ENCODE peak calls at places on chromosome 12, in four cellular contexts. P is IMR-90, Q is cardiac fibroblast, X is fibroblast of mammary gland. A is an unnamed sample.

GRCh38 chr12:3718100-3718499 is 34.8 kb downstream of the CRACR2A start:
- DNase-seq in P (no peak), Q (no peak), X (no peak), A (peak)

GRCh38 chr12:98465505-98465904 is 49.9 kb upstream of the TMPO start:
- DNase-seq in P (no peak), Q (no peak), X (no peak), A (no peak)

GRCh38 chr12:85350356-85350755 is 70.3 kb downstream of the ALX1 start:
- DNase-seq in P (no peak), Q (no peak), X (no peak), A (no peak)

GRCh38 chr12:113108308-113108707 is 27.3 kb downstream of the RASAL1 start:
- DNase-seq in P (no peak), Q (no peak), X (no peak), A (no peak)

GRCh38 chr12:94596596-94596995 is 53.8 kb downstream of the TMCC3 start:
- DNase-seq in P (peak), Q (no peak), X (peak), A (no peak)

GRCh38 chr12:47080725-47081502 is 1.2 kb upstream of the AMIGO2 start:
- DNase-seq in P (peak), Q (peak), X (peak), A (peak)

GRCh38 chr12:124470139-124470538 is 97.3 kb downstream of the NCOR2 start:
- DNase-seq in P (no peak), Q (no peak), X (no peak), A (no peak)

GRCh38 chr12:4763549-4763948 is 43.3 kb downstream of the GALNT8 start:
- DNase-seq in P (peak), Q (no peak), X (peak), A (no peak)

GRCh38 chr12:27185234-27186045 is 58.6 kb upstream of the STK38L start:
- DNase-seq in P (peak), Q (peak), X (peak), A (no peak)

GRCh38 chr12:49461221-49461620 is 77.6 kb upstream of the KCNH3 start:
- DNase-seq in P (no peak), Q (no peak), X (no peak), A (no peak)

GRCh38 chr12:54723653-54724256 is 75.6 kb upstream of the DCD start:
- DNase-seq in P (peak), Q (peak), X (peak), A (no peak)

GRCh38 chr12:6827982-6828670 is at the start of gene P3H3:
- DNase-seq in P (peak), Q (peak), X (peak), A (no peak)

GRCh38 chr12:132125736-132126135 is 18.4 kb downstream of the DDX51 start:
- DNase-seq in P (no peak), Q (no peak), X (no peak), A (no peak)

GRCh38 chr12:50333441-50333840 is 50.1 kb upstream of the LIMA1 start:
- DNase-seq in P (no peak), Q (no peak), X (no peak), A (no peak)

GRCh38 chr12:50505386-50505827 is 622 bp downstream of the DIP2B start:
- DNase-seq in P (no peak), Q (peak), X (peak), A (no peak)

GRCh38 chr12:64318605-64319004 is 72.0 kb downstream of the C12orf56 start:
- DNase-seq in P (peak), Q (peak), X (peak), A (no peak)

GRCh38 chr12:52637299-52637698 is 14.7 kb downstream of the KRT2 start:
- DNase-seq in P (no peak), Q (no peak), X (no peak), A (no peak)

GRCh38 chr12:24960222-24960855 is 11.4 kb upstream of the BCAT1 start:
- DNase-seq in P (peak), Q (peak), X (peak), A (no peak)

GRCh38 chr12:117476341-117476740 is 114.9 kb upstream of the NOS1 start:
- DNase-seq in P (no peak), Q (no peak), X (no peak), A (no peak)

GRCh38 chr12:44247588-44247987 is 411.7 kb downstream of the TMEM117 start:
- DNase-seq in P (no peak), Q (no peak), X (no peak), A (no peak)

GRCh38 chr12:114480309-114481199 is 74.6 kb upstream of the TBX5 start:
- DNase-seq in P (peak), Q (peak), X (peak), A (no peak)

GRCh38 chr12:107670999-107671643 is 14.5 kb upstream of the PWP1 start:
- DNase-seq in P (peak), Q (peak), X (peak), A (no peak)

GRCh38 chr12:104175726-104176247 is 37.8 kb upstream of the NFYB start:
- DNase-seq in P (no peak), Q (no peak), X (no peak), A (no peak)

GRCh38 chr12:104181313-104181712 is 34.3 kb upstream of the TXNRD1 start:
- DNase-seq in P (peak), Q (peak), X (peak), A (no peak)

GRCh38 chr12:104177336-104177662 is 38.3 kb upstream of the TXNRD1 start:
- DNase-seq in P (no peak), Q (no peak), X (no peak), A (no peak)

GRCh38 chr12:104180389-104180788 is 35.2 kb upstream of the TXNRD1 start:
- DNase-seq in P (no peak), Q (no peak), X (no peak), A (no peak)

DNA sequence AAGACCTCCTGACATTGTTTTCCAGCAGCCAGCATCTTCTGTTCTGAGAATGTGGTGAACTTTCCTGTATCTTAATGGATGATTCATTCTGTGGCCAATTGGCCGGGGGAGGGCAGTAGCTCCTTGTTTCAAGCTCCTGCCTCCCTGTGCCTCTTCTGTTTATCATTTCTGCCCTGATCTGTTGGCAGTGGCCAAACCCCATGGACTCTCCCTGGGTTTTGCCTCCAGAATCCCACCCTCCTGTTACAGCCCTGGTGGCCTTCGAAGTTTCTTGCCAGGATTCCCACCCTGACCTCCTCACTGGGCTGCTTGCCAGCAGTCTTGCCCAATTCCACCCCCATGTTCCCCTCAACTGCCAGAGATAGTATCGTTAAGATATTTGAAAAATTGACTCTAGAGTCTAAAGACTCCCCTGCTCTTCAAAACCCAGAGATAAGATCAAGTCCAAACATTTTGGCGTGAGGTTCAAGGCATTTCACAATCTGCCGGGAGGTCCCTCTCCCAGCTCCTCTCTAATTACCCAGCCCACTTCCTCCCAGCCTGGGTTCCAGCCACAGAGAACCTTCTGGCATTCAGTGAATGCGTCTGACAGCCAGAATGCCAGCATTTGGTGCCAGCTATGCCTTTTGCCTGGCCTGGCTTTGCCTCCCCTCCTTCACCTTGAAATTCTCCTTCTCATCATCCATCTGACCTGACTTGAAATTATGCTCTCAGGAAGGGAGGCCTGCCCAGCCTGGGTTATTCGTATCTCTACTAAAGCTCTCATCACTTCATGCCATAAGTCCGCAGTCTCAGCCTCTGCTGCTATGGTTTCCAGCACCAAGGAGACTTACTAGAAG is 37.7 kb upstream of the TXNRD1 start:
- DNase-seq in P (peak), Q (peak), X (peak), A (no peak)
- TF ChIP-seq CTCF in P (peak), Q (peak), X (peak), A (no peak)

GRCh38 chr12:92943482-92944250 is 14.6 kb upstream of the EEA1 start:
- DNase-seq in P (peak), Q (peak), X (peak), A (no peak)
- TF ChIP-seq CTCF in P (no peak), Q (peak), X (peak), A (no peak)

GRCh38 chr12:100823988-100824387 is 29.4 kb downstream of the ANO4 start:
- DNase-seq in P (peak), Q (peak), X (peak), A (no peak)

GRCh38 chr12:100824476-100824875 is 29.9 kb downstream of the ANO4 start:
- DNase-seq in P (no peak), Q (no peak), X (no peak), A (no peak)

GRCh38 chr12:100830003-100830795 is 35.6 kb downstream of the ANO4 start:
- DNase-seq in P (no peak), Q (no peak), X (no peak), A (no peak)

GRCh38 chr12:100826323-100826722 is 31.7 kb downstream of the ANO4 start:
- DNase-seq in P (peak), Q (peak), X (peak), A (no peak)

GRCh38 chr12:100827901-100828520 is 33.4 kb downstream of the ANO4 start:
- DNase-seq in P (peak), Q (peak), X (peak), A (no peak)
- TF ChIP-seq CTCF in P (peak), Q (peak), X (peak), A (no peak)

DNA sequence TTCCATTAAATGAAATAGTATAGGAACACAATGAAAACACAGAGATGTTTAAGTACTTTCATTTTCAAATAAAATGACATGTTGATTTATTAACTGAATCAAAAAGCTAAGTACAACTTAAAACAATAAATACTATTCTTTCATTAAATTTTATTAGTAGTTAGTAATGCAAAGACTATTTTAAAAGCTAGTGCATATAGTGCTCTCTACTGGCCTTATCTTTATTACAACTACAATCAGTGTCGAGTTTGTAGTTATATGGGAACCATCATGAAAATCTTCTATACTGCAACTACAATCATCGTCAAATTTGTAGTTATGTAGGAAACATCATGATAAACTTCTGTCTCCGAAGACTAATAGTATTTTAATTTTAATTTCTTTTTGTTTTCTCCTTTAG is 8.9 kb upstream of the LIN7A start:
- DNase-seq in P (peak), Q (peak), X (peak), A (no peak)
- TF ChIP-seq CTCF in P (peak), Q (peak), X (peak), A (no peak)

GRCh38 chr12:40224439-40225291 is at the start of gene LRRK2:
- DNase-seq in P (peak), Q (peak), X (peak), A (peak)
- TF ChIP-seq CTCF in P (no peak), Q (no peak), X (no peak), A (no peak)

GRCh38 chr12:55797068-55797467 is 20.5 kb downstream of the SARNP start:
- DNase-seq in P (peak), Q (peak), X (peak), A (no peak)
- TF ChIP-seq CTCF in P (peak), Q (peak), X (peak), A (no peak)

DNA sequence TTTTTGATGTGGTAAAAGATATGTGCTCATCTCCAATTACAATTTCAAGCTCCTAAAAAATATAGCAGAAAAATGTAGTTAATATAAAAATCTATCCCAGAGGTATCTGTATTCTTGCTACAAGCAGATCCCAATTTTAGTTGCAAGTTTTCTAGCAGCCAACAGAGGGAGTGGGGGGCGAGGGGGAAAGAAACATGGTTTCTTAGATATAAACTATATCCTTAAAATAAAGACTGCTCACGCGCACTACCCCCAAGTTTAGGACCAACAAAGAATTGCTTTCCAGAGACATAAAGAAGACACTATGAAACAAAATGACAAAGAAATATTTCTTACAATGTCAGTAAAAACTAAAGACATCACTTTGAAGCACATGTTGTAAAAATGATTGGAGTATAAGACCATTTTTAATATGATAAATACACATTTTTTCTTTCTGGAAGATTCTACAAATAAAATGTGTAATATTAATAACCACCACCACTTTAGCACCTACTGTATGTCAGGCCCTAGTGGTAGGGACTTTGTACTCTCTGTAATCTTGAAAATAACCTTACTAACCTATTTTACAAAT is 5.4 kb downstream of the MAGOHB start:
- DNase-seq in P (peak), Q (peak), X (peak), A (no peak)
- TF ChIP-seq CTCF in P (peak), Q (peak), X (peak), A (no peak)